ENCODE peak calls at places on chromosomes 2 and 18, in four cellular contexts. L is heart right ventricle; W is CD4-positive, CD25-positive, alpha-beta regulatory T cell; G is pancreas. V is an unnamed sample.

GRCh38 chr2:238658054-238658407 is 189.9 kb upstream of the TWIST2 start:
- DNase-seq in W (no peak), G (no peak), L (no peak), V (no peak)

GRCh38 chr18:58254873-58255511 is 211.0 kb downstream of the NEDD4L start:
- DNase-seq in G (peak), W (no peak), L (peak), V (peak)

GRCh38 chr2:162058973-162059668 is 14.9 kb downstream of the DPP4 start:
- DNase-seq in G (no peak), L (no peak), W (no peak), V (no peak)

GRCh38 chr2:170217778-170218251 is 39.9 kb downstream of the MYO3B start:
- DNase-seq in L (no peak), W (no peak), G (no peak), V (no peak)

GRCh38 chr2:239689410-239689809 is 288.6 kb upstream of the HDAC4 start:
- DNase-seq in G (no peak), W (no peak), L (no peak), V (no peak)

GRCh38 chr18:70260683-70261082 is 28.2 kb upstream of the SOCS6 start:
- DNase-seq in L (no peak), G (no peak), W (no peak), V (no peak)

GRCh38 chr2:101188683-101189405 is 37.7 kb upstream of the TBC1D8 start:
- DNase-seq in L (no peak), G (peak), W (no peak), V (no peak)

GRCh38 chr2:196970089-196970488 is 43.6 kb upstream of the PGAP1 start:
- DNase-seq in G (no peak), W (no peak), L (no peak), V (no peak)

GRCh38 chr2:200585340-200585729 is 479 bp upstream of the AOX1 start:
- DNase-seq in L (no peak), G (no peak), W (no peak), V (no peak)

GRCh38 chr2:233449071-233449901 is 95.0 kb downstream of the DGKD start:
- DNase-seq in G (peak), L (no peak), W (no peak), V (no peak)

GRCh38 chr2:240643093-240643810 is 18.0 kb downstream of the GPR35 start:
- DNase-seq in W (no peak), G (no peak), L (no peak), V (no peak)

GRCh38 chr18:1094408-1094807 is 189.7 kb downstream of the ADCYAP1 start:
- DNase-seq in W (no peak), L (no peak), G (no peak), V (no peak)

GRCh38 chr2:19804861-19805260 is 96.9 kb downstream of the TTC32 start:
- DNase-seq in G (no peak), W (no peak), L (no peak), V (no peak)

GRCh38 chr2:145258903-145259579 is 739.1 kb upstream of the ZEB2 start:
- DNase-seq in W (no peak), G (no peak), L (no peak), V (no peak)

DNA sequence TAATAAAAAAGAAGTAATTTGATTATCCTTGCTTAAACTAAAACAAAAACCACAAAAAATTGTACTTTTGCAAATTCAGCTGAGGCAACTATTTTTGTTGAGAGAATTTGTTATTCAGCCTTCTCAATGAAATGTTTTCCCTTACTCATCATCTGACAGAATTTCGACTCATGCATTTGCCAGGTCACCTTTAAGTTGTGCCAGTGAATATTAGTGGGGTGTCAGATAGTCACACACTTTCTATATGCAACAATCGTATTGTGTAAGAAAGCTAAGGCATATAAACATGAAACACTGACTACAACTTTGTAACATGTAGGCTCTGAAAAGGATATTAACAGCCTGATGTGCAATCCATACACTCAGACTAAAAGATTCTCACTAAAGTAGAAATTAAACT is 1653.1 kb upstream of the SLC39A10 start:
- DNase-seq in W (no peak), L (no peak), G (no peak), V (no peak)
- H3K27ac ChIP-seq in W (no peak), L (no peak), G (no peak), V (no peak)

DNA sequence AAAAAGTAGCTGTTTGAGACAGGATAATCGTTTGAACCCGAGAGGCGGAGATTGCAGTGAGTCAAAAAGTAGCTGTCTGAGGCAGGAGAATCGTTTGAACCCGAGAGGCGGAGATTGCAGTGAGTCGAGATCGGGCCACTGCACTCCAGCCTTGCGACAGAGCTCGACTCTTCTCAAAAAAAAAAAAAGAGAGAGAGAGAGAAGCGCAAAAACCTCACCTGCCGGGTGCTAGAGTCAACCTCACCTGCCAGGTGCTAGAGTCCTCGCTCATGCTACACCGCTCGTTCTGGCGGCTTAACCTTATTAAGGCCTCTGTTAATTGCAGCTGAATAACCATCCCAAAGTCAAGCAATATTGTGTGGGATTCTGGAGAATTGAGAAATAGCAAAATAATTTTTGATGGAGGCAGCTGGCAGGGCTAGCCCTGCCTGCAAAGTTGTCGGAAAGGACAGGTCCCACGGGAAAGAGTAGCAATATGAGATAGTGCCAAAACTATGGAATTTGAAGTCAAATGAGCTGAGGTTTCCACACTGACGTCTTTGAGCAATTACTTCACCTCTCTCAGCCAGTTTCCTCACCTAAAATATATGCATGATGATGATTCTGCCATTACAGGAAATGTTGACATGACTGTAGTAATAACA is 635 bp upstream of the DYM start:
- DNase-seq in G (no peak), L (no peak), W (no peak), V (peak)
- H3K27ac ChIP-seq in G (peak), L (peak), W (peak), V (no peak)

GRCh38 chr2:60513191-60513590 is 40.3 kb downstream of the BCL11A start:
- DNase-seq in G (no peak), L (no peak), W (no peak), V (no peak)
- H3K27ac ChIP-seq in G (no peak), L (no peak), W (no peak), V (no peak)

GRCh38 chr2:223586261-223586660 is 15.9 kb downstream of the SCG2 start:
- DNase-seq in L (no peak), G (no peak), W (no peak), V (no peak)
- H3K27ac ChIP-seq in L (no peak), G (no peak), W (no peak), V (no peak)

DNA sequence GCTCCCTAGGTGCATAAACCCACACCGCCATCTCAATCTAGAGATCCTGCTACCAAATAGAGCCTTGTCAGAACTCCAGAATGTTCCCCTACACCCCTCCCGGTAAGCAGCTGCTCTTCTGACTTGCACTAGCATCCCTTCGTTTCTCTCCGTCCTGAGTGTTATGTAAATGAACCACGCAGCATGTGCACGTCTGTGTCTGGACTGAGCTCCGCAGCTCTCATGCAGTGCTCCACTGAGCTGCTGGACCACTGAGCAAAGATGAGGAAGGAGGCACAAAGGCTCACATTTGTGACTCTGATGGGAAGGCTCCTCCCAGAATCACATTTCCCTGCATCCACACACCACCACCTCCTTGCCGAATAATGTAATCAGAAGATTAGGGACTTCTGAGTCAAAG is 203.6 kb downstream of the MYT1L start:
- DNase-seq in L (no peak), W (no peak), G (no peak), V (no peak)
- H3K27ac ChIP-seq in L (no peak), W (no peak), G (no peak), V (no peak)

GRCh38 chr2:176139621-176140020 is 10.1 kb downstream of the HOXD8 start:
- DNase-seq in L (no peak), W (no peak), G (no peak), V (no peak)

GRCh38 chr2:176138526-176139169 is 9.1 kb downstream of the HOXD8 start:
- DNase-seq in W (no peak), G (no peak), L (no peak), V (no peak)

GRCh38 chr2:176137883-176138282 is 8.4 kb downstream of the HOXD8 start:
- DNase-seq in G (no peak), W (no peak), L (no peak), V (no peak)

GRCh38 chr2:176140130-176140519 is 10.6 kb downstream of the HOXD8 start:
- DNase-seq in W (no peak), G (no peak), L (no peak), V (no peak)

DNA sequence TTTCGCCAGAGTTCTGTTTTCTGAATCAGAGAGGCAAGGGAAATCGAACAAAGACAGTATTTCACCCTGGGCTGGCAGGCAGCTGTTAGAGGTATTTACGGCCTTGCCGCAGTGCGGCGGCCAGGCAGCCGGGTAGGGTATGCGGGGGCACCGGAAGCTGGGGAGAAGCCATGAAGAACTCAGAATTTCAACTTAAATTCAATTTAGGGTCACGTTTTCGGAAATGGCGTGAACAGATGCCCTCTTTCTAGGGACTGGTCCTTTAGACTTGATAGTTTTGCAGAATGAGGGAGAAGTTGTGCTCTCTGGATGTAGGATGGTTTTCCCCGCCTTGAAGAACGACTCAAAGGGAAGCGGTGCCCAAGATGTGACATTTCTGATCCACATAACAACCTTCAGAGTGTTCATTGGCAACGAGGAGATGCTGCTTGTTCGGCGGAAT is 9.7 kb downstream of the HOXD8 start:
- DNase-seq in L (no peak), G (no peak), W (no peak), V (no peak)
- H3K27ac ChIP-seq in L (peak), G (no peak), W (no peak), V (no peak)

DNA sequence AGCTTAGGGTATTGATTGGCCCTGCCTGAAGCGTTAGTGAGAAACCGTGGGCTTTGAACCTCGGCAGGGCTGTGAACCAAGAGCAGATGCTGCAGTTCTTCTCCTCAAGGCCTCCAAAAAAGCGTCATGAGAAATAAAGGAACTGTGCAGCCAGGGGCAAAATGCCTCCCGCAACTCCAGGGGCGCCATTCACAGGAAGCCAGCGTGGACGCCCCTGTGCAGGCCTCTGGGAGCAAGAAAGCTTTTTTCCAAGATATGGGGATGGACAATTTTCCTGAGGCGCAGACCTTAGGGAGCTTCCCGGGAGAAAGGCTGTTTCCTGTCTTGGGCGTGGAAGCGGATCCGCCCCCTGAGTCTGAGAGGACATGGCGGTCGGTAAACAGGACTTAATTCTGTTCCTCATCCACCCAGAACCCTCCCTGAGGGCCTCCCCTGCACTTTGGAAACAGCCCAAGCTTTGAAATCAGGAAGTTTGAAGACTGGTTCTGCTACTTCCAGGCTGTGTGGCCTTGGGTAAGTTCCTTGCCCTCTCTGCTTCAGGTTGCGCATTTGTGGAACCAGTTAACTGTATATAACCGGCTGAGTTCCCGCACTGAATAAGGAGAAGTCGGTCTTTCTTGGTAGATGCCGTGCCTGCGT is 29.6 kb upstream of the CABLES1 start:
- DNase-seq in L (no peak), G (no peak), W (no peak), V (no peak)
- H3K27ac ChIP-seq in L (no peak), G (no peak), W (no peak), V (no peak)

DNA sequence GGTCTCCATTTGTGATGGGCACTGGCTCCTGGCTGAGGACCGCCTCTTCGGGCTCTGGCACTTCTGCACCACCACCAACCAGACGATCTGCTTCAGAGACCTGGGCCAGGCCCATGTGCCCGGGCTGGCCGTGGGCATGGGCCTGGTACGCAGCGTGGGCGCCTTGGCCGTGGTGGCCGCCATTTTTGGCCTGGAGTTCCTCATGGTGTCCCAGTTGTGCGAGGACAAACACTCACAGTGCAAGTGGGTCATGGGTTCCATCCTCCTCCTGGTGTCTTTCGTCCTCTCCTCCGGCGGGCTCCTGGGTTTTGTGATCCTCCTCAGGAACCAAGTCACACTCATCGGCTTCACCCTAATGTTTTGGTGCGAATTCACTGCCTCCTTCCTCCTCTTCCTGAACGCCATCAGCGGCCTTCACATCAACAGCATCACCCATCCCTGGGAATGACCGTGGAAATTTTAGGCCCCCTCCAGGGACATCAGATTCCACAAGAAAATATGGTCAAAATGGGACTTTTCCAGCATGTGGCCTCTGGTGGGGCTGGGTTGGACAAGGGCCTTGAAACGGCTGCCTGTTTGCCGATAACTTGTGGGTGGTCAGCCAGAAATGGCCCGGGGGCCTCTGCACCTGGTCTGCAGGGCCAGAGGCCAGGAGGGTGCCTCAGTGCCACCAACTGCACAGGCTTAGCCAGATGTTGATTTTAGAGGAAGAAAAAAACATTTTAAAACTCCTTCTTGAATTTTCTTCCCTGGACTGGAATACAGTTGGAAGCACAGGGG is 5.5 kb downstream of the TMEM37 start:
- DNase-seq in G (no peak), L (no peak), W (no peak), V (no peak)
- H3K27ac ChIP-seq in G (peak), L (no peak), W (no peak), V (no peak)

GRCh38 chr18:3722662-3723433 is 272.9 kb downstream of the TGIF1 start:
- DNase-seq in W (no peak), G (no peak), L (no peak), V (no peak)

GRCh38 chr18:3725100-3725499 is 275.1 kb downstream of the TGIF1 start:
- DNase-seq in L (no peak), W (no peak), G (no peak), V (no peak)

GRCh38 chr18:3721771-3722661 is 272.0 kb downstream of the TGIF1 start:
- DNase-seq in W (no peak), G (no peak), L (no peak), V (no peak)

GRCh38 chr18:3720818-3721545 is 271.0 kb downstream of the TGIF1 start:
- DNase-seq in L (no peak), W (no peak), G (no peak), V (no peak)

GRCh38 chr18:3723554-3723953 is 273.6 kb downstream of the TGIF1 start:
- DNase-seq in L (no peak), W (no peak), G (no peak), V (no peak)
- H3K27ac ChIP-seq in L (no peak), W (no peak), G (no peak), V (no peak)

V was measured in right cardiac atrium.